ENCODE peak calls at places on chromosomes 11 and 22, in six cellular contexts. W is upper lobe of left lung, R is ovary, Z is IMR-90, M is A549, P is sigmoid colon. C is an unnamed sample. For H3K4me1, the result is how much of the 10 kb centered on the place peaks cover.

GRCh38 chr22:32342977-32343376 is 14.7 kb upstream of the RFPL3 start:
- DNase-seq in W (no peak), R (no peak), Z (no peak), M (no peak), P (no peak), C (no peak)

GRCh38 chr11:11208994-11209393 is 144.1 kb downstream of the CSNK2A3 start:
- DNase-seq in W (no peak), R (no peak), Z (no peak), M (no peak), P (no peak), C (no peak)

GRCh38 chr11:107203656-107204055 is 185.4 kb upstream of the GUCY1A2 start:
- DNase-seq in W (no peak), R (no peak), Z (no peak), M (no peak), P (no peak), C (no peak)

GRCh38 chr11:23284626-23285025 is 424.4 kb upstream of the CCDC179 start:
- DNase-seq in W (no peak), R (no peak), Z (peak), M (no peak), P (no peak), C (no peak)

GRCh38 chr11:128492903-128493569 is 94.3 kb downstream of the ETS1 start:
- DNase-seq in W (no peak), R (no peak), Z (no peak), M (no peak), P (no peak), C (no peak)

GRCh38 chr11:103480421-103480820 is 371.2 kb downstream of the DYNC2H1 start:
- DNase-seq in W (no peak), R (no peak), Z (peak), M (no peak), P (no peak), C (no peak)

GRCh38 chr22:35400335-35400680 is 368 bp downstream of the MCM5 start:
- DNase-seq in W (no peak), R (no peak), Z (no peak), M (no peak), P (no peak), C (no peak)

GRCh38 chr11:121109916-121110656 is 9.0 kb downstream of the TECTA start:
- DNase-seq in W (no peak), R (no peak), Z (no peak), M (no peak), P (no peak), C (no peak)

GRCh38 chr11:101202614-101203013 is 73.0 kb upstream of the PGR start:
- DNase-seq in W (no peak), R (no peak), Z (no peak), M (no peak), P (no peak), C (no peak)

GRCh38 chr11:77175021-77175842 is 47.2 kb downstream of the MYO7A start:
- DNase-seq in W (peak), R (no peak), Z (no peak), M (no peak), P (peak), C (no peak)

GRCh38 chr11:77173494-77173893 is 45.4 kb downstream of the MYO7A start:
- DNase-seq in W (no peak), R (no peak), Z (no peak), M (no peak), P (no peak), C (no peak)

GRCh38 chr11:77175869-77176539 is 48.0 kb downstream of the MYO7A start:
- DNase-seq in W (peak), R (no peak), Z (no peak), M (no peak), P (peak), C (no peak)

GRCh38 chr11:77172666-77172982 is 44.6 kb downstream of the MYO7A start:
- DNase-seq in W (no peak), R (no peak), Z (peak), M (no peak), P (no peak), C (peak)

GRCh38 chr11:77174559-77174958 is 46.5 kb downstream of the MYO7A start:
- DNase-seq in W (no peak), R (no peak), Z (no peak), M (no peak), P (no peak), C (no peak)
- H3K4me1 ChIP-seq in W (under half), R (under half), Z (under half), M (under half), P (under half), C (under half)

GRCh38 chr11:133795088-133795487 is 50.2 kb downstream of the SPATA19 start:
- DNase-seq in W (no peak), R (no peak), Z (no peak), M (no peak), P (no peak), C (no peak)

GRCh38 chr11:133793271-133793848 is 52.0 kb downstream of the SPATA19 start:
- DNase-seq in W (no peak), R (no peak), Z (no peak), M (no peak), P (no peak), C (no peak)

GRCh38 chr11:133794205-133794604 is 51.1 kb downstream of the SPATA19 start:
- DNase-seq in W (no peak), R (no peak), Z (no peak), M (no peak), P (no peak), C (no peak)

GRCh38 chr11:133797542-133797941 is 47.8 kb downstream of the SPATA19 start:
- DNase-seq in W (no peak), R (no peak), Z (no peak), M (no peak), P (no peak), C (no peak)

GRCh38 chr11:133796043-133796795 is 49.1 kb downstream of the SPATA19 start:
- DNase-seq in W (no peak), R (no peak), Z (no peak), M (no peak), P (no peak), C (no peak)
- H3K27ac ChIP-seq in W (no peak), R (no peak), Z (no peak), M (no peak), P (no peak), C (no peak)

DNA sequence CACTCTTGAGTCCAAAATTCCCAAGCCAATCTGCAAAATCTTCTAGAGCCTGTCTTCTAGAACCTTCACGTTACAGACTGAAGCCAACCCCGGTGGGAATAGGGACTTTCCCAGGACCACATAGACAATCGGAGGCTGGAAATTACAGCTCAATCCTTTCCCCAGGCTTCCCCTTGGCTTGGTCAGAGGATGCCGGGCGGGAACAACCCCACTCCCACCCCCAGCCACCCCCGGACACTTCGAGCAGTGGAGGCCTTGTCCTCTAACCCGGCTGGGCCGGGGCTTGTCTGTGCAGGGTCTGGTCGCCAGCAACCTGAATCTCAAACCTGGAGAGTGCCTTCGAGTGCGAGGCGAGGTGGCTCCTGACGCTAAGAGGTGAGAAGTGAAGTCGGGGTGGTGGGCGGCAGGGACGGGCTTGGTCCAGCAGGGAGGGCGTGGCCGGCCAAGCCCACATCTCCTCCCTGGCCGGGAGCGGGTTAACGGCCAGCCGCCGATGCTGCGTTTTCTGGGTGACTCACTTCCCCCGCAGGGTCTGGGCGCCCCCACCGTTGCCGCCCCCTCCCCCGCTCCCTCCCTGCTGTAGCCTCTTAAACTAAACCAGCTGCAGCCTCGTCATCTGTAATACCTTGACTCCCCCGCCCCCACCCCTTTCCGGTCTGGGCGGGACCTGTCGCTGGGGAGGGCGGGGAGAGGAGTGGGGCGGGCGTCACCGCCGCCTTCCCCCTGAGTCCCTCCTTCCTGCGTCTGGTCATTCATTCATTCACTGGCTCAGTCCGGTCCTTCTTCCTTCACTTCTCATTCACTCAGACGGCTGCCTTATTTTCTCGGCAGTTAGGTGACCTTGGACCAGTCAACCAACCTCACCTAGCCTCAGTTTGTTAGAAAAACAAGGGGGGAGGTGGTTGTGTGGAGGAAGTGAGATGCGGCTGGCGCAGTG is 1.5 kb downstream of the LGALS1 start:
- DNase-seq in W (peak), R (peak), Z (peak), M (no peak), P (peak), C (peak)
- TF ChIP-seq POLR2A in W (no peak), R (no peak), Z (peak), M (peak), P (peak), C (no peak)

GRCh38 chr11:71999360-71999759 is 651 bp downstream of the IL18BP start:
- DNase-seq in W (peak), R (peak), Z (peak), M (no peak), P (peak), C (peak)

GRCh38 chr11:71998649-71999310 is at the start of gene IL18BP:
- DNase-seq in W (peak), R (no peak), Z (no peak), M (no peak), P (peak), C (no peak)

GRCh38 chr11:71997594-71997993 is 1.1 kb upstream of the IL18BP start:
- DNase-seq in W (no peak), R (no peak), Z (no peak), M (no peak), P (no peak), C (no peak)

GRCh38 chr11:71996946-71997345 is 1.8 kb upstream of the IL18BP start:
- DNase-seq in W (peak), R (no peak), Z (no peak), M (no peak), P (peak), C (peak)

DNA sequence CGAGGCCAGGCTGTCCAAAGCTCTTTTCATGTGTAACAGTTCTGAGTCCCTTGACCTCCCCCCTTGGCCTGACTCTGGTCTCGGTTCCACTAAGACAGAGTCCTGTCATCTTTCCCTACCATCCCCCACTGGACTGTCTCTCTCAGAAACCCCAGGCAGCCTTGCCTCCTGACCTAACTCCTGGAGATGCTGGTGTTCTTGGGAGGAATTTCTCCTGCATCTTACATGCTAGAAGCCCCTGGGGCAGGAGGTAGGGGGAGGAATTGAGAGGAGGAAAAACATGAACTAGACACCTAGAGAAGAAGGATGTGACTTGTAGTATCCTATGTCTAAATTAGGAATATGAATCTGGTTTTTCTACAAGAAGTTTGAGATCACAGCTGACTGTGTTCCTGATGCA is 648 bp upstream of the IL18BP start:
- DNase-seq in W (no peak), R (no peak), Z (no peak), M (no peak), P (no peak), C (no peak)
- H3K4me1 ChIP-seq in W (under half), R (under half), Z (under half), M (under half), P (under half), C (under half)

DNA sequence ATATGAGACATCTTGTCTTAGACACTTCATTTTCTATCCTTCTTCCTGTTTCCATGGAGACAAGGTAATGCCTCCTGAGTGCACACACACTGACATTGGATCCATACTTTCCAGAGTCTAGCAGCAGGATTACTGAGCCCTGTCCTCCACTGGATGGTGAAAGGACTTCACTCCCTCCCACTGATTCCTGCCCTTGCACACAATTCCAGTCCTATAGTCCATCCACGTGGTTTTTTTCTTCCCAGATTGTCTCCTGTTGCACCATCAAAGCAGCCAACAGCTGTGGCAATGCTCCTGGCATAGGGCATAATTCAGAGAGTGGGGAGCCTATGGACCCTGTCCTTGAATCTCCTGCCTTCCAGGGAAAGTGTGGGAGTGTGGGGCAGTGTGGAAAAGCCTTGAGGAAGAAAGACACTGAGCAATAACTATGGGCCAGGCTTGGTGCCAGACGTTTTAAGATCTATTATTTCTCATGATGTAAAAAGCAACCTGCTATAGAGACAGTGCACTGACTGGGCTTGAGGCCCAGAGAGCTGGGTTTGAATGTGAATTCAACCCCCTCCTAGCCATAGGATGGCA is 31.4 kb downstream of the SERPINH1 start:
- DNase-seq in W (no peak), R (no peak), Z (no peak), M (no peak), P (no peak), C (no peak)
- H3K27ac ChIP-seq in W (no peak), R (no peak), Z (no peak), M (no peak), P (no peak), C (no peak)

DNA sequence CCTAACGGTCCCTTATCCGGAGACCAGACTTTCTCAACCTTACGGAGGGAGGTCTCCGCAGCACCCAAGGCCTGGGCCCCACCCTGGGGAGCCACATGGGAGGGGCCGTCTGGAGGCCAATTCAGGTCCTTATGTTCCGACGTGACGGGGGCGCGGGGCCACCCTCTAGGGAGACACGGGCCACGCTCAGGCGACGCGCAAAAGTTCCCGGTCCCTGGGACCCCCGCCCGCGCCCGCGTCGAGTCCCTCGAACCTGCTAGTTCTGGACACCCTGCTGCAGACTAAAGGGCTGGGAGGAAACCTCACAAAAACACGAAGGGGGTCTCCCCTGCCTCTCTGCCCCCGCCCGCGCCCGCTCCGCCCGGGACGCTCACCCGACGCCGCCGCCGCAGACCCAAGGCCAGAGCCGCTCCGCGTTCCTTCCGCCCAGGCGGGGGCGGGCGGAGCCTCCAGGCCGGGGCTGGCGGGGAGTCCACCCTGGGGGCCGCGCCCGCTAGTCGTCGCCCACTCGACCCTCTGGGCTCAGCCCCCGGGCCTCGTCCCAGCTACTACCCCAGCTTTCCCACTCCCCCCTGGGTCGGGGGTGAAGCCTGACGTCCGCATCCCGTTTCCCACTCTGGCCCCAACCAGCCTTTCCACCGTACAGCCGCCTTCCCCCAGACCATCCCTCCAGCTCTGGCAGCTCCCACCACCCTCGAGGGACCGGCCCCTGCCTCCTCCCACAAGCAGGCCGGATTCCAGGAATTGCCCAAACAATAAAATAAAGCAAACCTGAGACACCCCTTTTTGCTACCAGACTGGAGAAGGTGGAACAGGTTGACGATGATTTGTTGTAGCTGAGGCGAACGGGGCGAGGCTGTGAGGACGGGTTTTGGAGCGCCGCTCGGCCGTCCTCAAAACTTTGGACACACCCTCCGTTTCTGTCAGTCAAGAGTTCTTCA is 2.7 kb downstream of the RNH1 start:
- DNase-seq in W (peak), R (peak), Z (no peak), M (no peak), P (no peak), C (peak)
- TF ChIP-seq POLR2A in W (peak), R (no peak), Z (no peak), M (no peak), P (no peak), C (no peak)

DNA sequence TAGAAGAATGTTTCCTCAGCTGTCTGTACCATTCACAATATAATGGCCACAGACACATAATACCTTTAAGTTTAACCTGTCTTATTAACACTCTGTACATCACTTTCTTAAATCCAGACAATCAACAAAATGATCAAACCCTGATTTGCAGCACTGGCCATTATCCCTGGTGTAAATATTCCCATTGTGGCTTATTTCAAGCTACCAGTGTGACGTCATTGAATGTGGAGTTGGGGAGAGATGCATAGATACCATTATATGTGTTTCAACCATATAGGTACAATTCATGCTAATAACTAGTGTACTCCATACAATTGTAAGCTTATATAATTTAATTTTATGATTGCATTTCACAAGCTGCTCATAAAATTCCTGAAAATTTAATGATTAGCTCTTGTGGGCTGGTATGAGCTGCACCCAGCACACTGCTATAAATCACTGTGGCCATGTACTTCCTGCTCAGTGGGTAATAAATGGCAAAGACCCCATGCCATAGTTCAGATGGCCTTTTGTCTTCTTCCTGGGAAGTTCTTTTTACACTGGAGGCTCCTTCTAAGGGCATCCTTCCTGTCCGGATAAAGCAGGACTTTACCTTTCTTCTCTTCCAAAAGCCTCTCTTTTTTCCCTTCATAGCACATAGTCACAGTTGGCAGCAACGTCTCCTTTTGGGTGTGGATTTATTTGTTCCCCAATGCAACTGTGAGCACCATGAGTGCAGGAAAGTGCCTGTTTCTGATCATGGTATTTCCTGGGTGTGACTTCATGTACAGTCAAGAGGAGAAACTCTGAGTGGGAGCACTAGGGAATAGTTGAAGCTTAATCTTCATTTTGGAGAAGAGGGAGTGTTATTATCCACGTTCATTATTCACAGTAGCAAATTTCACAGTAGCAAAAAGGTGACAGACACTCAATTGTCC is 87.8 kb downstream of the MIAT start:
- DNase-seq in W (no peak), R (no peak), Z (no peak), M (no peak), P (no peak), C (no peak)
- H3K4me1 ChIP-seq in W (under half), R (under half), Z (under half), M (half or more), P (under half), C (under half)

DNA sequence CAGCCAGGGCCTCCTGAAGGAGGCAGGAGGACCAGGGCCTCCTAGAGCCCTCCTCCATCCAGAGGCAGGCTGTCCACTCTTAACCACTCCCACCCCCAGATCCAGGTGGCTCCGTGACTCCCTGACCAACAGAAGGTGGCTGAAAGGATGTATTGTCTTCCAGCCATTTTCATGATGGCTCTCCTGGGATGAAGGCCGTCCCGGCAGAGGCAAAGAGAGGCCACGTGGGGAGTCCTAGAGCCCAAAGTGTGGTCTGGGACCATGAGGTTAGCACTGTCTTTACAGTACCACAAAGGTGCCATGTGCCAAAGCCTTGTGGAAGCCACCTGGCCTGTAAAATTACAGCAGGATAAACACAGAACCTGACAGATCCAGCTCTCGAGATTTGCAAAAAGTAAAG is 42.3 kb downstream of the DUSP8 start:
- DNase-seq in W (no peak), R (no peak), Z (no peak), M (no peak), P (no peak), C (no peak)
- H3K27ac ChIP-seq in W (no peak), R (no peak), Z (no peak), M (no peak), P (no peak), C (no peak)

DNA sequence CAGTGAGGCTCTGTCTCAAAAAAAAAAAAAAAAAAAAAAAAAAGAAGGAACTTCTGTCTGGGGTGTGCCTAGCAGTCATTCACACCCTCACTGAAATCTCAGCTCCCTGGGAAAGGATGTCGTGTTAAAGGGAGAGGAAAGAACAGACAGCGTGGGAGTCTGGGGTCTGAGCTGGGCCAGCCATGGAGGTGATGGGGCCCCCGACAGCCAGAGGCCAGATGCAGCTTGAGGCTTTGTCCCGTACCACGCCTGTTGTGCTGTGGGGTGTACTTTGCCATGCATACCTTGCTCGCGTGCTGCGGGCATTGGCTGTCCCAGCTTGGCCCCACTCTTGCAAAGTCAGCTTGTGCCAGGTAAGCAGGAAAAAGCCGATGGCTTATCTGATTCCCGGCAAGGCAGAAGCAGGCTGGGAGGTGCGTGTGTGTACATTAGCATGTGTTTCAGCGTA is 4.6 kb downstream of the SYT12 start:
- DNase-seq in W (no peak), R (no peak), Z (no peak), M (no peak), P (no peak), C (no peak)
- TF ChIP-seq POLR2A in W (no peak), R (no peak), Z (no peak), M (no peak), P (no peak), C (no peak)

GRCh38 chr11:114171257-114172054 is 111.9 kb downstream of the ZBTB16 start:
- DNase-seq in W (peak), R (peak), Z (no peak), M (no peak), P (peak), C (peak)
- H3K4me1 ChIP-seq in W (half or more), R (half or more), Z (under half), M (under half), P (half or more), C (half or more)